ENCODE peak calls at places on chromosomes 7 and 10, in five cellular contexts. T is left ventricle myocardium inferior; V is fibroblast of lung; D is CD4-positive, CD25-positive, alpha-beta regulatory T cell; O is transverse colon. R is an unnamed sample.

GRCh38 chr7:48875300-48875916 is 48.9 kb upstream of the CDC14C start:
- DNase-seq in V (peak; percentile 8), O (peak; percentile 8), D (no peak), T (peak; percentile 25), R (peak; percentile 78)

GRCh38 chr10:72309290-72310240 is 35.8 kb downstream of the DDIT4 start:
- DNase-seq in T (peak; percentile 70), D (no peak), O (peak; percentile 74), V (peak; percentile 89), R (no peak)

GRCh38 chr7:54799792-54800191 is 40.8 kb upstream of the SEC61G start:
- DNase-seq in T (no peak), V (no peak), D (no peak), O (no peak), R (no peak)

GRCh38 chr10:131858583-131859340 is 42.0 kb upstream of the PPP2R2D start:
- DNase-seq in T (no peak), O (no peak), D (no peak), V (no peak), R (no peak)

GRCh38 chr10:635088-635861 is 54.2 kb downstream of the DIP2C start:
- DNase-seq in T (no peak), D (no peak), O (no peak), V (no peak), R (no peak)

GRCh38 chr7:126378642-126379041 is 874.1 kb downstream of the GRM8 start:
- DNase-seq in D (no peak), T (no peak), V (no peak), O (no peak), R (no peak)

GRCh38 chr10:8485032-8485431 is 430.5 kb downstream of the GATA3 start:
- DNase-seq in O (no peak), T (no peak), V (no peak), D (no peak), R (no peak)

GRCh38 chr10:10792681-10793080 is 225.0 kb upstream of the CELF2 start:
- DNase-seq in D (no peak), O (no peak), T (no peak), V (peak; percentile 70), R (peak; percentile 60)

GRCh38 chr10:99993994-99994689 is 15.6 kb downstream of the DNMBP start:
- DNase-seq in T (peak; percentile 25), D (peak; percentile 93), V (peak; percentile 97), O (peak; percentile 58), R (peak; percentile 71)

GRCh38 chr10:131673396-131673795 is 227.4 kb upstream of the PPP2R2D start:
- DNase-seq in O (no peak), D (no peak), V (no peak), T (no peak), R (no peak)

GRCh38 chr7:18225067-18225466 is 197.4 kb upstream of the PRPS1L1 start:
- DNase-seq in T (no peak), V (no peak), O (no peak), D (no peak), R (no peak)

GRCh38 chr10:77398986-77399755 is 238.4 kb downstream of the KCNMA1 start:
- DNase-seq in V (no peak), O (no peak), T (no peak), D (no peak), R (no peak)

GRCh38 chr7:113083834-113084498 is 2.7 kb downstream of the GPR85 start:
- DNase-seq in D (no peak), T (no peak), O (no peak), V (no peak), R (no peak)

GRCh38 chr7:16348251-16348650 is 73.1 kb downstream of the CRPPA start:
- DNase-seq in V (no peak), T (no peak), O (no peak), D (no peak), R (no peak)

GRCh38 chr10:6734286-6734685 is 154.2 kb upstream of the PRKCQ start:
- DNase-seq in D (no peak), V (no peak), T (no peak), O (no peak), R (no peak)

GRCh38 chr10:31757831-31758230 is 170.8 kb downstream of the ARHGAP12 start:
- DNase-seq in D (no peak), O (no peak), V (no peak), T (no peak), R (no peak)

GRCh38 chr7:98878365-98879197 is at the start of gene TRRAP:
- DNase-seq in O (peak; percentile 72), T (peak; percentile 77), D (peak; percentile 85), V (peak; percentile 71), R (peak; percentile 81)

GRCh38 chr7:150903627-150904026 is 51.3 kb downstream of the AOC1 start:
- DNase-seq in D (peak; percentile 22), O (peak; percentile 82), T (peak; percentile 82), V (peak; percentile 71), R (no peak)

GRCh38 chr10:89404082-89404481 is 10.3 kb upstream of the IFIT5 start:
- DNase-seq in O (no peak), D (no peak), T (no peak), V (peak; percentile 40), R (no peak)

GRCh38 chr7:11833431-11833830 is 1.4 kb upstream of the THSD7A start:
- DNase-seq in D (no peak), V (no peak), T (no peak), O (no peak), R (peak; percentile 26)

GRCh38 chr10:4384254-4384653 is 441.8 kb upstream of the AKR1E2 start:
- DNase-seq in O (no peak), T (no peak), V (peak; percentile 84), D (no peak), R (no peak)

GRCh38 chr7:33650828-33651227 is 254.5 kb upstream of the BMPER start:
- DNase-seq in O (no peak), D (no peak), T (no peak), V (no peak), R (no peak)

GRCh38 chr7:33053716-33054115 is 8.9 kb downstream of the NT5C3A start:
- DNase-seq in D (no peak), T (no peak), V (no peak), O (no peak), R (no peak)

GRCh38 chr10:116627386-116627933 is 6.7 kb downstream of the PNLIPRP2 start:
- DNase-seq in D (no peak), O (peak; percentile 68), T (no peak), V (no peak), R (no peak)

GRCh38 chr7:19709249-19709578 is 377 bp upstream of the POLR1F start:
- DNase-seq in O (no peak), T (no peak), D (no peak), V (no peak), R (no peak)

GRCh38 chr7:159078193-159078910 is 66.3 kb downstream of the VIPR2 start:
- DNase-seq in O (no peak), D (no peak), V (no peak), T (no peak), R (no peak)

GRCh38 chr10:42973411-42973810 is 103.5 kb upstream of the RET start:
- DNase-seq in T (no peak), O (no peak), V (no peak), D (no peak), R (no peak)

GRCh38 chr10:70931168-70931805 is 42.9 kb upstream of the PCBD1 start:
- DNase-seq in V (no peak), T (no peak), O (no peak), D (no peak), R (no peak)

GRCh38 chr10:88114368-88114767 is 250.9 kb downstream of the PTEN start:
- DNase-seq in O (peak; percentile 29), V (peak; percentile 32), D (peak; percentile 35), T (peak; percentile 24), R (peak; percentile 49)

GRCh38 chr10:74750848-74751274 is 75.5 kb upstream of the KAT6B start:
- DNase-seq in D (no peak), T (no peak), V (no peak), O (no peak), R (no peak)

GRCh38 chr10:33772370-33773331 is 438.2 kb upstream of the NRP1 start:
- DNase-seq in T (no peak), O (no peak), V (no peak), D (no peak), R (peak; percentile 66)

GRCh38 chr10:570631-571565 is 118.6 kb downstream of the DIP2C start:
- DNase-seq in D (no peak), V (no peak), T (no peak), O (no peak), R (no peak)

DNA sequence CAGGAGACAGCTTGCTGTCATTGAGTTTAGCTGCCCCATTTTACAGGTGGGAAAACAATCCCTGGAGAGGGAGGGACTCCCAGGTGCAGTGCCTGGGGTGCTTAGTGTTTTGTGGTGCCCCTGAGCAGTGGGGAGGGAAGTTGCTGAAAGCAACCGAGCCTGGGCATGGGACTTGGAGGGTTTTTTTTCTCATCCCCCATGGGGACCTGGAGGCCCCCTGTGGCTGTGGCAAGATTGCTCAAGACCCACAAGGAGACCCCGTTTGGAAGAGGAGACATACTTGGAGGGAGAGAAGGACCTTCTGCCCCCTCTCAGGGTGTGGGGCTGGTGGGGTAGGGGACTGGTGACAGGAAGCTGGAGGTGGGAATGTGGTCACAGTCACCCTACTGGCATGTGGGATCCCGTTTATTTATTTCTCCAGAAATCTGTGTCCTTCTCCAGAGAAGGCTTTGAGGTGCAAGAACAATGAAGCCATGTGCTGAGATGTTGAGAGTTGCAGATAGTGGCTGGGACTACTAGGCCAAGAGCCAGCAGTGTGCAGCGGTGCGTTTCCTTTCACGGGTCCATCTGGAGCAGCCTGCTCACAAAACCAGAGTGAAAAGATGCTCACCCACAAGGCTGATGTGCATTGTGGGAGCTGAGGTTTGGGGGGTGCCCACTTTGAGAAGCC is 21.5 kb downstream of the ZMIZ1 start:
- DNase-seq in T (no peak), D (no peak), V (no peak), O (no peak), R (no peak)
- H3K4me1 ChIP-seq in T (peaks cover 99% of the 10 kb centered on the region), D (no peaks in the 10 kb centered on the region), V (peaks cover 12% of the 10 kb centered on the region), O (peaks cover 99% of the 10 kb centered on the region), R (no peaks in the 10 kb centered on the region)

GRCh38 chr10:13722747-13723657 is 136.2 kb downstream of the PRPF18 start:
- DNase-seq in T (no peak), V (no peak), D (no peak), O (no peak), R (no peak)
- H3K36me3 ChIP-seq in T (peaks cover 20% of the 10 kb centered on the region), V (no peaks in the 10 kb centered on the region), D (no peaks in the 10 kb centered on the region), O (no peaks in the 10 kb centered on the region), R (no peaks in the 10 kb centered on the region)

GRCh38 chr7:42192072-42192471 is 44.9 kb downstream of the GLI3 start:
- DNase-seq in D (no peak), T (no peak), V (no peak), O (no peak), R (no peak)
- H3K4me1 ChIP-seq in D (no peaks in the 10 kb centered on the region), T (peaks cover 30% of the 10 kb centered on the region), V (peaks cover 7% of the 10 kb centered on the region), O (peaks cover 20% of the 10 kb centered on the region), R (peaks cover 16% of the 10 kb centered on the region)

DNA sequence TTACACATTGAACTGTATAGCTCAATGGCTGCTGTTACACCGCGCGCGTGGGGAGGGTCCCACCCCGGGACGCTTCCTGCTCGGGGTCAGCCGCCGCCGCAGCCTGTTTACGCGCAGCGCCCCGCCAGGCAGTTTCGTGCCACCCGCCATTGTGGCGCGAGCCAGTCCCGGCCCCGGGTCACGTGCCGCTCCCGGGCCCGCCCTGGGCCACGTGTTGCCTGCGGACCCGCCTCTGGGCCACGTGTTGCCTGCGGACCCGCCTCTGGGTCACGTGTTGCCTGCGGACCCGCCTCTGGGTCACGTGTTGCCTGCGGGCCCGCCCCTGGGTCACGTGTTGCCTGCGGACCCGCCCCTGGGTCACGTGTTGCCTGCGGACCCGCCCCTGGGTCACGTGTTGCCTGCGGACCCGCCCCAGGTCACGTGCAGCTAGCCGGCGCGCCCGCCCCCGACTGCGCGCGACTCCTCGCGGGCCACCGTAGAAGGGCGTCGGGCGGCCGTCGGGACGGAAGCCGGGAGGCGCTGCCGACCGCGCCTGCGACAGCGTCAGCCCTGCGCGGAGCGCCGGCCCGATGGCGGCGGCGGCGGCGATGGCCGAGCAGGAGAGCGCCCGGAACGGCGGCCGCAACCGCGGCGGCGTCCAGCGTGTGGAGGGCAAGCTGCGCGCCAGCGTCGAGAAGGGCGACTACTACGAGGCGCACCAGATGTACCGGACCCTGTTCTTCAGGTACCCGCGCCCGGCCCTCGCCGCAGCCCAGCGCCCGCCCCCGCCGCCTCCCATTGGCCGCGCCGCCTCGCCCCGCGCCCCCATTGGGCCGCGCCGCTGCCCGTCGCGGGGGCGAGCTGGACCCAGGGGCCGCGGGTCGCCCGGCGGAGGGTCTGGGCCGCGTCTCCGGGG is at the start of gene GET4:
- DNase-seq in V (peak; percentile 96), D (peak; percentile 96), O (peak; percentile 97), T (peak; percentile 96), R (peak; percentile 84)
- H3K36me3 ChIP-seq in V (peaks cover 14% of the 10 kb centered on the region), D (peaks cover 17% of the 10 kb centered on the region), O (no peaks in the 10 kb centered on the region), T (peaks cover 35% of the 10 kb centered on the region), R (peaks cover 41% of the 10 kb centered on the region)

R was measured in HAP-1.